ENCODE peak calls at places on chromosomes 4 and X, in nine cellular contexts. X is GM23338; Y is cardiac muscle cell; G is CD8-positive, alpha-beta T cell; Z is tibial nerve; U is HCT116; V is endodermal cell; F is tibial artery; P is mesendoderm. E is an unnamed sample.

GRCh38 chrX:105190252-105190853 is 30.1 kb downstream of the TEX13A start:
- DNase-seq in X (peak; percentile 36), Y (peak; percentile 55), G (no peak), Z (no peak), U (no peak), V (peak; percentile 73), F (no peak), P (peak; percentile 32), E (no peak)

GRCh38 chr4:99645036-99645435 is 12.6 kb downstream of the C4orf54 start:
- DNase-seq in X (peak; percentile 83), Y (no peak), G (no peak), Z (no peak), U (no peak), V (peak; percentile 50), F (no peak), P (peak; percentile 57), E (no peak)

GRCh38 chr4:1238676-1239000 is 10.3 kb downstream of the CTBP1 start:
- DNase-seq in X (peak; percentile 0), Y (no peak), G (no peak), Z (no peak), U (no peak), V (no peak), F (peak; percentile 57), P (no peak), E (no peak)

GRCh38 chr4:152534541-152535231 is 1.2 kb downstream of the FBXW7 start:
- DNase-seq in X (peak; percentile 64), Y (peak; percentile 60), G (peak; percentile 12), Z (no peak), U (no peak), V (peak; percentile 73), F (peak; percentile 70), P (peak; percentile 60), E (no peak)

GRCh38 chr4:175166020-175166419 is 247.9 kb downstream of the ADAM29 start:
- DNase-seq in X (no peak), Y (no peak), G (no peak), Z (no peak), U (no peak), V (no peak), F (no peak), P (no peak), E (no peak)

GRCh38 chr4:41257901-41258300 is 1.2 kb downstream of the UCHL1 start:
- DNase-seq in X (no peak), Y (no peak), G (no peak), Z (no peak), U (no peak), V (peak; percentile 71), F (no peak), P (peak; percentile 72), E (no peak)

GRCh38 chr4:27350161-27350560 is 489.5 kb downstream of the STIM2 start:
- DNase-seq in X (no peak), Y (no peak), G (no peak), Z (no peak), U (peak; percentile 37), V (no peak), F (no peak), P (no peak), E (no peak)

GRCh38 chrX:149275836-149276235 is 229.3 kb downstream of the IDS start:
- DNase-seq in X (peak; percentile 13), Y (no peak), G (no peak), Z (no peak), U (no peak), V (no peak), F (no peak), P (peak; percentile 59), E (no peak)

GRCh38 chr4:140163029-140163810 is 9.2 kb upstream of the MAML3 start:
- DNase-seq in X (no peak), Y (no peak), G (no peak), Z (no peak), U (no peak), V (no peak), F (peak; percentile 79), P (no peak), E (peak; percentile 68)

GRCh38 chrX:40152173-40152705 is 54.5 kb upstream of the BCOR start:
- DNase-seq in X (peak; percentile 58), Y (no peak), G (no peak), Z (no peak), U (no peak), V (peak; percentile 78), F (peak; percentile 70), P (peak; percentile 11), E (no peak)

GRCh38 chr4:91838181-91838861 is 465.4 kb upstream of the GRID2 start:
- DNase-seq in X (no peak), Y (no peak), G (no peak), Z (no peak), U (no peak), V (no peak), F (no peak), P (no peak), E (no peak)

GRCh38 chr4:137664055-137664405 is 131.7 kb upstream of the PCDH18 start:
- DNase-seq in X (peak; percentile 46), Y (no peak), G (no peak), Z (no peak), U (no peak), V (no peak), F (no peak), P (peak; percentile 71), E (no peak)

GRCh38 chr4:158588777-158589176 is 67.1 kb downstream of the RXFP1 start:
- DNase-seq in X (no peak), Y (no peak), G (no peak), Z (no peak), U (no peak), V (no peak), F (no peak), P (no peak), E (no peak)

GRCh38 chrX:43504394-43504793 is 151.7 kb upstream of the MAOA start:
- DNase-seq in X (no peak), Y (no peak), G (no peak), Z (no peak), U (no peak), V (no peak), F (no peak), P (no peak), E (no peak)

GRCh38 chrX:39388730-39389129 is 587.5 kb downstream of the MID1IP1 start:
- DNase-seq in X (no peak), Y (no peak), G (no peak), Z (no peak), U (no peak), V (no peak), F (no peak), P (no peak), E (no peak)

GRCh38 chr4:185772391-185773093 is 39.5 kb downstream of the SORBS2 start:
- DNase-seq in X (no peak), Y (no peak), G (no peak), Z (no peak), U (no peak), V (no peak), F (no peak), P (no peak), E (no peak)
- H3K4me3 ChIP-seq in X (no peak overlapping the region), Y (peak overlapping the region; percentile 60), G (no peak overlapping the region), Z (no peak overlapping the region), U (no peak overlapping the region), V (no peak overlapping the region), F (peak overlapping the region; percentile 61), P (no peak overlapping the region), E (peak overlapping the region; percentile 40)

GRCh38 chr4:85929926-85930325 is 429.9 kb downstream of the MAPK10 start:
- DNase-seq in X (peak; percentile 68), Y (peak; percentile 23), G (no peak), Z (no peak), U (no peak), V (peak; percentile 65), F (no peak), P (no peak), E (no peak)
- H3K4me1 ChIP-seq in X (peaks cover 44% of the 10 kb centered on the region), Y (peaks cover 24% of the 10 kb centered on the region), G (no peaks in the 10 kb centered on the region), Z (no peaks in the 10 kb centered on the region), U (peaks cover 4% of the 10 kb centered on the region), V (peaks cover 20% of the 10 kb centered on the region), F (peaks cover 12% of the 10 kb centered on the region), P (no peaks in the 10 kb centered on the region), E (peaks cover 58% of the 10 kb centered on the region)

GRCh38 chrX:153966283-153966688 is 5.3 kb downstream of the HCFC1 start:
- DNase-seq in X (no peak), Y (no peak), G (no peak), Z (no peak), U (no peak), V (no peak), F (peak; percentile 81), P (no peak), E (no peak)

GRCh38 chrX:153961292-153961691 is 10.3 kb downstream of the HCFC1 start:
- DNase-seq in X (no peak), Y (no peak), G (no peak), Z (no peak), U (no peak), V (no peak), F (no peak), P (no peak), E (no peak)

GRCh38 chrX:153964105-153964504 is 7.5 kb downstream of the HCFC1 start:
- DNase-seq in X (no peak), Y (no peak), G (no peak), Z (no peak), U (no peak), V (no peak), F (no peak), P (no peak), E (no peak)

GRCh38 chrX:153960786-153961185 is 10.8 kb downstream of the HCFC1 start:
- DNase-seq in X (no peak), Y (no peak), G (no peak), Z (no peak), U (no peak), V (no peak), F (no peak), P (no peak), E (no peak)

DNA sequence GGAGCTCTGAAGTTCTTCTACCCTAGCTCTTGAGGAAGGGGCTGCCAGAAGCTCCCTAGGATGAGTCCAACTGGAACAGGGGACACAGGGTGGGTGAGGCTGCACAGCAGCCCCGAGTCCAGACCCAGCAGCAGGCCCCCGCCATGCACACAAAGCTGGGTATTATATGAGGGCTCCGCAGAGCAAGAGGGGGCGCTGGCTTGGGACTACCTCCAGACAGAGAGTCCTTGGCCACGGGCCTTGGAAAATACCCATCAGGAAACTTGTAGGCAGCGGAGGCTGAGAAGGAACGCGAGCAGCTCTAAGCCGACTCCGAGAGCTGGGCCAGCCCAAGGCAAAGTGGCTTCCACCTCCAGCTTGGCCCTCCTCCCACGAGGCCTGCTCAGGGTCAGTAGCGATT is 8.1 kb downstream of the HCFC1 start:
- DNase-seq in X (no peak), Y (no peak), G (no peak), Z (no peak), U (no peak), V (no peak), F (no peak), P (no peak), E (no peak)
- H3K36me3 ChIP-seq in X (no peaks in the 10 kb centered on the region), Y (no peaks in the 10 kb centered on the region), G (peaks cover 31% of the 10 kb centered on the region), Z (peaks cover 55% of the 10 kb centered on the region), U (peaks cover 10% of the 10 kb centered on the region), V (peaks cover 48% of the 10 kb centered on the region), F (peaks cover 58% of the 10 kb centered on the region), P (peaks cover 3% of the 10 kb centered on the region), E (peaks cover 57% of the 10 kb centered on the region)

DNA sequence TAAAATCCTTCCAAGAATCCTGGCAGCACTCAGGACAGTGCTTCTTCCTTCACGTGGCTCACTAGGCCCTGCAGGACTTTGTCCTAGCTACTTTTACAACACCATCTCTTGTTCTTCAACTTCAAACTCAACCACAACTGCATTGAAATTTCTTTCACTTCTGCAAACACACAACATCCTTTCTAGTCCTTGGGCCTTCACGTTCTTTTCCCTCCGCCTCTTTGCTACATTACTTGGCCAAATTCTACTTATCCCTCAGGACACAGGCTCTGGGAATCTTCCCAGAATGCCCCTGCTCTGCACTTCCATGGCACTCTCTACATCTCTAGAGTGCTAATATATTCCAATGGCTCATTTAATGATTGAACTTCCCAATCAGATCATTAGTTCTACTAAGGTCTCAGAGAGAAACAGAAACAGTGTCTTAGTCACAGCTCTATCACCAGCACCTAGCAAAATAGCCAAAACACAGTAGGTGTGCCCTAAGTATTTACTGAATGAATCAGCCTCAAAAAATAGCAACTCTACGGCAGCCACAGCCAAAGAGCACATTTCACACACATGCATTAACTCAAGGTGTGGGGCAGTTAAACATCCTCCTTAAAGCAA is 73.3 kb downstream of the MANBA start:
- DNase-seq in X (no peak), Y (no peak), G (no peak), Z (no peak), U (peak; percentile 38), V (no peak), F (no peak), P (no peak), E (no peak)
- H3K4me3 ChIP-seq in X (no peak overlapping the region), Y (no peak overlapping the region), G (no peak overlapping the region), Z (no peak overlapping the region), U (no peak overlapping the region), V (no peak overlapping the region), F (no peak overlapping the region), P (no peak overlapping the region), E (no peak overlapping the region)